ENCODE peak calls at places on chromosomes 16 and 17, in six cellular contexts. Z is body of pancreas, I is A549, E is tibial nerve, H is HCT116, Y is stomach. U is an unnamed sample.

GRCh38 chr16:54633943-54634362 is 296.7 kb upstream of the IRX5 start:
- DNase-seq in E (peak), Z (no peak), H (peak), I (peak), Y (peak), U (no peak)

GRCh38 chr17:37312137-37312923 is 63.5 kb upstream of the C17orf78 start:
- DNase-seq in Z (no peak), E (no peak), H (no peak), I (no peak), Y (no peak), U (no peak)

GRCh38 chr17:27760069-27760885 is 40.1 kb downstream of the NOS2 start:
- DNase-seq in Z (peak), H (peak), I (peak), E (peak), Y (peak), U (peak)

GRCh38 chr16:21997693-21998480 is 3.0 kb downstream of the PDZD9 start:
- DNase-seq in H (no peak), Z (no peak), I (no peak), E (no peak), Y (no peak), U (no peak)

GRCh38 chr17:299546-299945 is 53.1 kb downstream of the RPH3AL start:
- DNase-seq in Z (no peak), H (no peak), I (no peak), Y (no peak), E (no peak), U (peak)

GRCh38 chr17:58703887-58704286 is 11.5 kb downstream of the RAD51C start:
- DNase-seq in H (no peak), Z (no peak), E (no peak), Y (no peak), I (no peak), U (no peak)

GRCh38 chr17:22503322-22503899 is 811.1 kb downstream of the KCNJ18 start:
- DNase-seq in H (no peak), E (no peak), Y (no peak), Z (no peak), I (no peak), U (no peak)

GRCh38 chr17:42508426-42509164 is 27.4 kb upstream of the NAGLU start:
- DNase-seq in E (no peak), I (no peak), H (no peak), Y (no peak), Z (no peak), U (no peak)

GRCh38 chr16:58462997-58463891 is 36.7 kb upstream of the NDRG4 start:
- DNase-seq in E (no peak), H (no peak), I (no peak), Y (no peak), Z (no peak), U (no peak)

GRCh38 chr17:40726919-40727318 is 23.4 kb upstream of the KRT24 start:
- DNase-seq in Y (no peak), E (no peak), Z (no peak), H (peak), I (peak), U (no peak)

GRCh38 chr17:36931697-36932382 is 5.4 kb upstream of the LHX1 start:
- DNase-seq in E (no peak), Y (no peak), H (no peak), Z (no peak), I (no peak), U (no peak)

GRCh38 chr16:23355106-23355670 is 53.1 kb downstream of the SCNN1B start:
- DNase-seq in H (no peak), I (no peak), Y (no peak), E (no peak), Z (no peak), U (no peak)

GRCh38 chr17:49699967-49700575 is 7.7 kb downstream of the SLC35B1 start:
- DNase-seq in I (no peak), Z (no peak), Y (no peak), H (no peak), E (no peak), U (no peak)

DNA sequence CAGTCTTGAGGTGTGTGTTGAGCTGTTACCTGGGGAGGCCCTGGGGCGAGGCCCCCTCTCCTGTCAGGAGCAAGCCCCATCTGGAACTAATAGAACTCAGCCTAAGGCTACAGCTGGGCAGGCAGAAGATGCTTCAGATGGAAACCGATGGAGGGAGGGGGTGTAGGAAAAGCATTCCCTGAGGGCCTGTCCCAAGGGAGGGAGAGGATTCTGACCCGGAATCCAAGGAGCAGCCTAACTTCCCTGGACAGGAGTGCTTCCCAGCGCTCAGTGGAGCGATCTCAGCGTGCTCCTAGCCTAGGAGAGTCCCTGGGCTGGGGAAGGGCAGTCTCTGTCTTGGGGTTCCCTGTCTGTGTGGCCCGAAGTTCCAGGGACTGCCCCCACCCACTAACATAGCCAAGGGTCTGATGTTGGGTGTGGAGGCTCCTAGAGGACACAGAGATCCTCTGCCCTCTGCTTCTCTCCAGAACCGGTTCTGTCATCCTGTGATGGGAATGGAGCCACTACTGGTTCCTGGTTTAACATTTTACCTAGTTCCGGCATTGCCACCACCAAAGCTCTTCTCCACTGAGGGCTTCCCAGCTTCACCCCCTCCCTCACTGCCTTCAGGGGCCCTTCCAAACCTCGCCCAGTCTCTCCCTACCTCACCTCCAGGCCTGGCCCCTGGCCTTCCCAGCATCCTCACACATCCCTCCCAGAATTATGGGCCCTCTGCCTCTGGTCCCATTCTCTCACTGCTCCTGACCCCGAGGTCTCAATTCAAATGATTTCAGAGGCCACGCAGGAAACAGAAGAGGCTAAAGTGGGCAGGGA is 58.7 kb downstream of the RTN4RL1 start:
- DNase-seq in E (no peak), Y (no peak), H (no peak), I (no peak), Z (no peak), U (no peak)
- TF ChIP-seq POLR2A in E (no peak), Y (no peak), H (no peak), I (no peak), Z (no peak), U (no peak)

GRCh38 chr16:81657224-81657623 is 121.9 kb upstream of the PLCG2 start:
- DNase-seq in Z (no peak), E (no peak), I (no peak), H (no peak), Y (no peak), U (no peak)
- H3K4me3 ChIP-seq in Z (no peak), E (no peak), I (no peak), H (no peak), Y (no peak), U (no peak)

GRCh38 chr17:81066072-81066471 is 31.1 kb downstream of the BAIAP2 start:
- DNase-seq in I (no peak), E (no peak), Y (peak), Z (no peak), H (no peak), U (no peak)

GRCh38 chr17:81064746-81065475 is 30.0 kb downstream of the BAIAP2 start:
- DNase-seq in E (no peak), Y (peak), Z (no peak), I (no peak), H (no peak), U (no peak)

GRCh38 chr17:81065500-81065899 is 30.5 kb downstream of the BAIAP2 start:
- DNase-seq in H (no peak), E (no peak), I (no peak), Z (no peak), Y (peak), U (no peak)

GRCh38 chr17:81062014-81062413 is 27.1 kb downstream of the BAIAP2 start:
- DNase-seq in Y (no peak), E (no peak), I (no peak), H (no peak), Z (no peak), U (no peak)

DNA sequence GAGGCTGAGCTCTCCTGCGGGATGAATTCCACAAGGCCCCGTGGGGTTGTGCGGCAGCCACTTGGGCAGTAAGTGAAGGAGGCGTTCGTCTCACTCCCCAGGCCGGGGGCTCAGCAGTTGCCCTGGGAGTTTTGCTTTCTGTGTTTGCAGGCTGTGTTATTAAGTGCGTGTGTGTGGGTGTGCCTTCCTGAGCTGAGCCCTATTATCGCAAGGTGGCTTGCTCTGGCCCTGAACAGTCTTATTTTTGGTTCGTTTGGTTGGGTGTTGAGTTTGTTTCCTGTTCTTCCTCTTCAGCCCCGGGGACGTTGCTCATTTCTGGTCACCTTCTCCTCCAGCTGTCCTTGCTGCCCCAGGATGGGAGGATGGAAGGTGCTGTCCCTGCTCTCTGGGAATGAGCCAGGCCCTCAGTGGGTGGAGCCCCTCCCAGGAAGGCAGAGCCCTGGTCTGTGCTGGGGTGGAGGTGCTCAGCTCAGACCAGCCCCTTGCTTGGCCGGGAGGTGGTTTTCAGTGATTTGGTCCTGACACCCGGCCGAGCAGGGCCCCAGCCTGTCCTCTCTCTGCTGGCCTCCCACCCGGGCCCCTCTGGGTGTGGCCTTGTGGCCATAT is 28.6 kb downstream of the BAIAP2 start:
- DNase-seq in I (no peak), Y (no peak), H (no peak), Z (no peak), E (no peak), U (no peak)
- TF ChIP-seq CTCF in I (no peak), Y (no peak), H (no peak), Z (no peak), E (no peak), U (no peak)

GRCh38 chr17:82059272-82060000 is 6.2 kb downstream of the DUS1L start:
- DNase-seq in H (no peak), Z (no peak), I (no peak), E (no peak), Y (no peak), U (no peak)
- TF ChIP-seq POLR2A in H (no peak), Z (no peak), I (no peak), E (no peak), Y (no peak), U (no peak)

DNA sequence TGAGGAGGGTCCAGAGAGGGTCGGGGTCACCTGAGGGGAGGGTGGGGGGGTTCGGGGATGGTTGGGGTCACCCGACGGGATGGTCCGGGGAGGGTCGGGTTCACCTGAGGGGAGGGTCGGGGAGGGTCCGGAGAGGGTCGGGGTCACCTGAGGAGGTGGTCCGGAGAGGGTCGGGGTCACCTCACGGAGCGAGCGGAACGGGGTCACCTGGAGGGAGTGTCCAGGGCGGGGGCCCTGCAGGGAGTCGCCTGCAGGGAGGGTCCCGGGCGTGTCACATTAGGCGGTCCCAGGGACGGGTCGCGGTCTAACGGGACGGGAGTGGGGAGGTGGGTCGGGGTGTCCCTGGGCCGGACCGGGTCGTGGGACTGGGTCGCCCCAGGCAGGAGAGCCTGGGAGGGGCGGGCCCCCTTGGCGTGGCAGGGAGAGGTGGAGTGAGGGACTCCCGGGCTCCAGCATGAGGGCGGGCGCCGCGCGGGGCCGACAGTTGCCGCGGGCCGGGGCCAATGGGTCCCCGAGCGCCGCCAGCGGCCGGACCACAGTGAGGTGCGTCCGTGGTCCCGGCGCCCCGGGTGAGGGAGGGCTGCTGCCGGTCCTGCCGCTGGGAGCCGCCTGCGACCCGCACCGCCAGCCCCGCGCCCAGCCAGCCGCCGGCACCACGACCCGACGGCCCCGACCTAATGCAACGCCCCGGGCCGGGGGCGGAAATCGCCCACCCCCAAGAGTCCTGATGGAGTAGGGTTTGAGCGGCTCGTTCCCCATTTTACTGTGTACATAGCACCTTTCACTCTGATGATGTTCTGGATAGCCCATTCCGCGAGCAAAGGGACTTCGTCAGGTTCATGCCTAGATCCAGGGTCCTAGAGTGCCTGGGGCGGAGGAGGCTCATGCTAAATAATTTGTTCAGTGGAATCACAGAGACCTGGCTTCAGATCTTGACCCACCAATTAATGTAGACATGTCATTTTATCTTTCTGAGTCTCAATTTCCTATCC is 1.2 kb upstream of the ABCA3 start:
- DNase-seq in H (no peak), I (no peak), Z (no peak), E (no peak), Y (no peak), U (no peak)
- H3K4me3 ChIP-seq in H (no peak), I (no peak), Z (no peak), E (no peak), Y (peak), U (no peak)

GRCh38 chr17:75927286-75927922 is 13.4 kb downstream of the FBF1 start:
- DNase-seq in Y (peak), E (no peak), H (peak), I (peak), Z (no peak), U (no peak)
- TF ChIP-seq CTCF in Y (no peak), E (no peak), H (peak), I (peak), Z (peak), U (no peak)

DNA sequence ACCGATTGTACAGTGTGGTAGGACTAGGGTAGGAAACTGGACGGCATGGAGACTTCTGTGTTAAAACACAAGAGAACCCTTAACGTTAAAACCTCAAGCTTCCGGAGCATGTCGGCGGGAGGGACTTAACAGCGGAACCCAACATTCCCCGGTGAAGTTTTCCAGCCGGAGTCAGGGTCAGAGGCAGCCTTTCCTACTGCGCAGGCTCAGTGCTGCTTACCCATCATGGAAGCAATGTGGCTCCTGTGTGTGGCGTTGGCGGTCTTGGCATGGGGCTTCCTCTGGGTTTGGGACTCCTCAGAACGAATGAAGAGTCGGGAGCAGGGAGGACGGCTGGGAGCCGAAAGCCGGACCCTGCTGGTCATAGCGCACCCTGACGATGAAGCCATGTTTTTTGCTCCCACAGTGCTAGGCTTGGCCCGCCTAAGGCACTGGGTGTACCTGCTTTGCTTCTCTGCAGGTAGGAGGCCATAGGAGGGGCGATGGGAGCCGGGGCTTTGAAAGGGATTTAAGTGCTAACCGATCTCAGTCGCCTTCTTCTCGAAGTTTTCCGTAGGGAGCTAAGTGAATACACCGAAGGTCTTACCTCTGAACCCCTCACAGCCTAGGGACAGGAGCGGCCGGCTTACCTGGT is at the start of gene PIGL:
- DNase-seq in Y (peak), E (peak), Z (peak), H (peak), I (peak), U (peak)
- TF ChIP-seq POLR2A in Y (no peak), E (no peak), Z (peak), H (peak), I (peak), U (no peak)

GRCh38 chr17:76841776-76842405 is 26.3 kb upstream of the MGAT5B start:
- DNase-seq in E (no peak), I (no peak), Z (no peak), H (no peak), Y (no peak), U (no peak)
- H3K4me3 ChIP-seq in E (no peak), I (peak), Z (no peak), H (no peak), Y (no peak), U (no peak)

GRCh38 chr17:29036584-29036983 is 6.4 kb upstream of the PIPOX start:
- DNase-seq in E (no peak), Z (no peak), I (no peak), Y (no peak), H (no peak), U (no peak)
- TF ChIP-seq CTCF in E (no peak), Z (no peak), I (no peak), Y (no peak), H (no peak), U (no peak)

GRCh38 chr16:24731722-24732419 is 2.4 kb downstream of the TNRC6A start:
- DNase-seq in I (no peak), H (no peak), E (no peak), Z (peak), Y (peak), U (no peak)
- TF ChIP-seq POLR2A in I (no peak), H (no peak), E (no peak), Z (no peak), Y (no peak), U (no peak)